ENCODE peak calls at places on chromosomes 6 and 20, in seven cellular contexts. S is tibial nerve, Y is cardiac muscle cell, C is uterus, V is H1, W is fibroblast of lung, D is breast epithelium. P is an unnamed sample.
A peak's percentile ranks its signal among the peaks of the same experiment; 100 is the strongest.

GRCh38 chr20:4869290-4870193 is 131.8 kb downstream of the SLC23A2 start:
- DNase-seq in S (no peak), Y (no peak), C (no peak), V (no peak), W (peak; percentile 13), D (no peak), P (no peak)

GRCh38 chr6:89887452-89888137 is 6.7 kb upstream of the GJA10 start:
- DNase-seq in S (no peak), Y (no peak), C (no peak), V (no peak), W (peak; percentile 4), D (no peak), P (no peak)

GRCh38 chr20:25237610-25238318 is 10.1 kb upstream of the PYGB start:
- DNase-seq in S (peak; percentile 65), Y (no peak), C (peak; percentile 50), V (no peak), W (peak; percentile 99), D (peak; percentile 83), P (no peak)

GRCh38 chr6:6631053-6631452 is 42.5 kb downstream of the LY86 start:
- DNase-seq in S (no peak), Y (no peak), C (no peak), V (no peak), W (no peak), D (no peak), P (no peak)

GRCh38 chr6:2531426-2532208 is 219.1 kb downstream of the MYLK4 start:
- DNase-seq in S (no peak), Y (no peak), C (no peak), V (no peak), W (peak; percentile 95), D (no peak), P (no peak)

GRCh38 chr6:31559958-31560696 is 12.0 kb upstream of the LTA start:
- DNase-seq in S (no peak), Y (no peak), C (peak; percentile 75), V (no peak), W (peak; percentile 64), D (no peak), P (peak; percentile 63)

GRCh38 chr6:87199787-87200186 is 44.4 kb downstream of the ZNF292 start:
- DNase-seq in S (no peak), Y (no peak), C (no peak), V (no peak), W (no peak), D (no peak), P (no peak)

GRCh38 chr6:165876568-165876967 is 213.5 kb upstream of the PDE10A start:
- DNase-seq in S (peak; percentile 45), Y (no peak), C (peak; percentile 76), V (no peak), W (peak; percentile 17), D (no peak), P (peak; percentile 69)

GRCh38 chr20:56540415-56540814 is 7.4 kb downstream of the FAM209B start:
- DNase-seq in S (no peak), Y (no peak), C (no peak), V (no peak), W (peak; percentile 8), D (no peak), P (no peak)

GRCh38 chr6:136118787-136119186 is 131.3 kb downstream of the MTFR2 start:
- DNase-seq in S (no peak), Y (no peak), C (no peak), V (no peak), W (no peak), D (no peak), P (no peak)

GRCh38 chr6:130050230-130050629 is 31.8 kb downstream of the L3MBTL3 start:
- DNase-seq in S (no peak), Y (no peak), C (no peak), V (no peak), W (peak; percentile 41), D (no peak), P (no peak)

GRCh38 chr6:21109421-21110178 is 484.0 kb upstream of the SOX4 start:
- DNase-seq in S (no peak), Y (no peak), C (no peak), V (no peak), W (peak; percentile 94), D (no peak), P (no peak)

GRCh38 chr20:38143646-38144554 is 21.2 kb downstream of the TGM2 start:
- DNase-seq in S (no peak), Y (peak; percentile 49), C (peak; percentile 62), V (no peak), W (peak; percentile 95), D (no peak), P (no peak)

GRCh38 chr6:25360611-25361010 is 81.4 kb downstream of the CARMIL1 start:
- DNase-seq in S (no peak), Y (no peak), C (no peak), V (no peak), W (peak; percentile 88), D (no peak), P (no peak)

GRCh38 chr20:53547664-53548239 is 45.9 kb downstream of the ZNF217 start:
- DNase-seq in S (no peak), Y (peak; percentile 80), C (peak; percentile 33), V (peak; percentile 9), W (peak; percentile 58), D (peak; percentile 23), P (no peak)

GRCh38 chr6:152348116-152348515 is 289.0 kb downstream of the SYNE1 start:
- DNase-seq in S (no peak), Y (no peak), C (no peak), V (no peak), W (peak; percentile 18), D (no peak), P (no peak)

GRCh38 chr6:37517411-37517812 is 17.7 kb upstream of the CCDC167 start:
- DNase-seq in S (no peak), Y (no peak), C (no peak), V (no peak), W (no peak), D (peak; percentile 57), P (no peak)

GRCh38 chr6:158357570-158358216 is 45.4 kb downstream of the TULP4 start:
- DNase-seq in S (no peak), Y (no peak), C (no peak), V (no peak), W (no peak), D (no peak), P (no peak)

GRCh38 chr20:20741067-20742045 is 28.9 kb upstream of the RALGAPA2 start:
- DNase-seq in S (no peak), Y (no peak), C (no peak), V (no peak), W (no peak), D (no peak), P (no peak)

GRCh38 chr6:14903176-14904088 is 342.4 kb upstream of the JARID2 start:
- DNase-seq in S (no peak), Y (no peak), C (no peak), V (no peak), W (no peak), D (no peak), P (no peak)

GRCh38 chr6:41071501-41071922 is 644 bp downstream of the OARD1 start:
- DNase-seq in S (no peak), Y (no peak), C (no peak), V (peak; percentile 34), W (no peak), D (no peak), P (no peak)

DNA sequence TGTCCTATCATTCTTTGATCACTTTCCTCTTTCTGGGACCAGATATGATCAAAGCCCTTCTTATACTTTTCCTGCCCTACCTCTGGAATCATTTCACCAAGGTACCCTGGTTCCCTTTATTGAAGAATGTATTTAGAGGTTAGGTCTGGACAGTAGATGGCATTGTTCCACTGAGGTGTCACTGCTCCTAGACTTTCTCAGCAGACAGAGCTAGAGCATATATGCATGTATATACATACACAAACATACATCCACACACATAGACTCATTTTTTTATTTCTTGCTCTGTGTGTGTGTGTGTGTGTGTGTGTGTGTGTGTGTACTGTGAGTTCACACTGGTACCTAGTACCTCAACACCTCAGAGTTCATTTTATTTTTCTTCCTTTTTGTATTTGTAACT is 40.9 kb downstream of the PTPRA start:
- DNase-seq in S (no peak), Y (peak; percentile 46), C (no peak), V (no peak), W (no peak), D (no peak), P (no peak)
- TF ChIP-seq CTCF in S (no peak), Y (peak; percentile 22), C (no peak), V (no peak), W (no peak), D (no peak), P (no peak)

GRCh38 chr6:16389642-16390041 is 151.3 kb downstream of the GMPR start:
- DNase-seq in S (no peak), Y (no peak), C (no peak), V (no peak), W (no peak), D (no peak), P (no peak)

GRCh38 chr6:16388488-16388887 is 150.1 kb downstream of the GMPR start:
- DNase-seq in S (no peak), Y (no peak), C (no peak), V (no peak), W (no peak), D (no peak), P (no peak)

GRCh38 chr6:16383607-16384206 is 145.3 kb downstream of the GMPR start:
- DNase-seq in S (no peak), Y (no peak), C (no peak), V (no peak), W (no peak), D (no peak), P (no peak)

GRCh38 chr6:16391451-16391912 is 153.1 kb downstream of the GMPR start:
- DNase-seq in S (no peak), Y (no peak), C (no peak), V (no peak), W (peak; percentile 67), D (no peak), P (no peak)

DNA sequence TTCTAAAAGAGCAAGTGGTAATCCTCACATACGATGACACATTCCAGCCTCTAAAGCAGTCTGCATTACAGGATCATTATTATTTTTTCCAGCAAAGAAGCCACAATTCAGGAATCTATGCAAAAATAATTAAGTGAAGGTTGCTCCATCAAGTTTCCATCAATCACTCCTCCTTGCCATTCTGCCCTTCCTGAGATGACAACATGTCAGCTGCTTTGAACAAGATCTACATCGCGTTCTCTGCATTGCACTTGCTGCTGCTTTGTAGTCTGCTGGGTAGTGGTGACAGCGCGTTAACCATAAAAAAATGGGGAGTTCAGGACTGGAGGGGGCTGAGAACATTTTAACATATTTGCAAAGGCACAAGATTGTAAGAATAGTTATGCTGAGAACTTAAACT is 147.7 kb downstream of the GMPR start:
- DNase-seq in S (no peak), Y (no peak), C (no peak), V (no peak), W (no peak), D (no peak), P (no peak)
- H3K4me3 ChIP-seq in S (no peak overlapping the region), Y (no peak overlapping the region), C (no peak overlapping the region), V (no peak overlapping the region), W (no peak overlapping the region), D (no peak overlapping the region), P (no peak overlapping the region)

DNA sequence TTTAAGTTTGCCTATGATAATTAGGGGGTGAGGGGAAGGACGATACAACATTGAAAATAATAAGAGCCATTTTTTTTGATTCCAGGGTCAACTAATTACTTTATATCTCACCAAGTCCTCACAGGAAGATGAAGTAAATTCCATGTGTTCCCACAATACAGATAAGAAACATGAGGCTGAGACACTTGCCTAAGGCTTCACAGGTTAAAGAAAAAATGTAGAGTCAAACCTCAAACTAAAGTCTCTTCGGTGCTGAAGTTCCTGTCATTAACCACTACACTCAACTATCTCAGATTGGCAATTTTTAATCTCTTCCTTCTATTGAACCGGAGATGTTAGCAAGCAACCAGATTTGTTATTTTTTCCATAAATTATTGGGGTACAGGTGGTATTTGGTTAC is 33.0 kb downstream of the MRAP2 start:
- DNase-seq in S (no peak), Y (no peak), C (no peak), V (no peak), W (peak; percentile 60), D (no peak), P (no peak)
- TF ChIP-seq CTCF in S (no peak), Y (no peak), C (no peak), V (no peak), W (no peak), D (no peak), P (no peak)

GRCh38 chr20:62740286-62741141 is 31.9 kb downstream of the NTSR1 start:
- DNase-seq in S (no peak), Y (no peak), C (no peak), V (no peak), W (peak; percentile 91), D (no peak), P (peak; percentile 15)
- H3K4me3 ChIP-seq in S (peak overlapping the region; percentile 21), Y (no peak overlapping the region), C (no peak overlapping the region), V (no peak overlapping the region), W (no peak overlapping the region), D (no peak overlapping the region), P (peak overlapping the region; percentile 32)